ENCODE peak calls at places on chromosomes 13 and 19, in four cellular contexts. T is midbrain; R is left lung; X is activated T-cell treated with anti-CD3 and anti-CD28 coated beads, Interleukin-2, amount 50 U/mL, for 72 hours. F is an unnamed sample.

GRCh38 chr13:40447857-40448256 is 218.6 kb downstream of the FOXO1 start:
- DNase-seq in T (no peak), R (no peak), X (no peak), F (no peak)

GRCh38 chr19:1206733-1207301 is 1.2 kb downstream of the STK11 start:
- DNase-seq in T (no peak), R (no peak), X (peak; percentile 28), F (no peak)

GRCh38 chr19:48624791-48625723 is 5.8 kb downstream of the SPHK2 start:
- DNase-seq in T (no peak), R (no peak), X (no peak), F (no peak)

GRCh38 chr13:19864018-19864338 is 529 bp upstream of the ZMYM5 start:
- DNase-seq in T (peak; percentile 76), R (peak; percentile 84), X (peak; percentile 72), F (no peak)

GRCh38 chr13:21344662-21345176 is 114.4 kb downstream of the ZDHHC20 start:
- DNase-seq in T (no peak), R (no peak), X (peak; percentile 35), F (no peak)

GRCh38 chr19:3358919-3359849 is 7.2 kb upstream of the NFIC start:
- DNase-seq in T (peak; percentile 55), R (peak; percentile 69), X (peak; percentile 69), F (peak; percentile 79)

GRCh38 chr19:19591133-19591825 is 27.2 kb downstream of the PBX4 start:
- DNase-seq in T (no peak), R (peak; percentile 68), X (peak; percentile 77), F (peak; percentile 55)

GRCh38 chr19:11247391-11247790 is 8.0 kb downstream of the ANGPTL8 start:
- DNase-seq in T (no peak), R (no peak), X (no peak), F (no peak)

GRCh38 chr19:33988601-33989000 is 183.7 kb upstream of the LSM14A start:
- DNase-seq in T (no peak), R (no peak), X (no peak), F (no peak)

GRCh38 chr13:28324181-28324789 is 170.6 kb downstream of the FLT1 start:
- DNase-seq in T (peak; percentile 4), R (peak; percentile 47), X (peak; percentile 69), F (peak; percentile 86)

GRCh38 chr13:50072676-50073075 is 57.4 kb downstream of the KCNRG start:
- DNase-seq in T (no peak), R (no peak), X (no peak), F (no peak)

GRCh38 chr19:34667349-34668076 is 9.4 kb downstream of the SCGB2B2 start:
- DNase-seq in T (no peak), R (no peak), X (no peak), F (no peak)

GRCh38 chr13:42892760-42893159 is 99.3 kb downstream of the EPSTI1 start:
- DNase-seq in T (no peak), R (no peak), X (no peak), F (no peak)

GRCh38 chr19:10533656-10534386 is 9.9 kb upstream of the ATG4D start:
- DNase-seq in T (no peak), R (no peak), X (no peak), F (no peak)

GRCh38 chr13:43522788-43523187 is 264.0 kb downstream of the ENOX1 start:
- DNase-seq in T (no peak), R (no peak), X (no peak), F (no peak)

GRCh38 chr13:107370036-107370785 is 802.3 kb upstream of the ARGLU1 start:
- DNase-seq in T (no peak), R (no peak), X (no peak), F (no peak)

GRCh38 chr19:845707-846481 is 5.1 kb downstream of the PRTN3 start:
- DNase-seq in T (no peak), R (no peak), X (no peak), F (no peak)

GRCh38 chr19:28242317-28242927 is 970.5 kb downstream of the UQCRFS1 start:
- DNase-seq in T (peak; percentile 37), R (no peak), X (peak; percentile 28), F (peak; percentile 78)

GRCh38 chr13:46896346-46897138 is at the start of gene HTR2A:
- DNase-seq in T (no peak), R (no peak), X (no peak), F (no peak)

GRCh38 chr19:33406521-33407139 is 33.1 kb downstream of the CEBPG start:
- DNase-seq in T (peak; percentile 41), R (peak; percentile 74), X (peak; percentile 83), F (peak; percentile 96)

GRCh38 chr13:46389985-46390384 is 2.9 kb upstream of the RUBCNL start:
- DNase-seq in T (peak; percentile 95), R (no peak), X (peak; percentile 24), F (no peak)

GRCh38 chr13:35747594-35747993 is 271.1 kb upstream of the MAB21L1 start:
- DNase-seq in T (no peak), R (no peak), X (no peak), F (no peak)

GRCh38 chr13:103878891-103879605 is 812.8 kb upstream of the SLC10A2 start:
- DNase-seq in T (no peak), R (no peak), X (no peak), F (no peak)

GRCh38 chr19:41706741-41707501 is 1.5 kb upstream of the CEACAM5 start:
- DNase-seq in T (no peak), R (peak; percentile 64), X (peak; percentile 79), F (peak; percentile 74)

GRCh38 chr19:18604820-18605159 is 1.8 kb downstream of the CRLF1 start:
- DNase-seq in T (no peak), R (no peak), X (no peak), F (no peak)

GRCh38 chr19:16869331-16869972 is 19.3 kb upstream of the F2RL3 start:
- DNase-seq in T (no peak), R (no peak), X (no peak), F (no peak)

GRCh38 chr19:38949580-38950367 is 19.0 kb downstream of the MRPS12 start:
- DNase-seq in T (peak; percentile 79), R (peak; percentile 87), X (peak; percentile 92), F (peak; percentile 98)

GRCh38 chr13:74571811-74572210 is 437.6 kb upstream of the KLF12 start:
- DNase-seq in T (no peak), R (no peak), X (no peak), F (no peak)

GRCh38 chr19:55640043-55640576 is 692 bp upstream of the ZNF580 start:
- DNase-seq in T (peak; percentile 42), R (peak; percentile 77), X (peak; percentile 77), F (no peak)

GRCh38 chr19:48469056-48469881 is at the start of gene CYTH2:
- DNase-seq in T (peak; percentile 100), R (peak; percentile 100), X (peak; percentile 99), F (peak; percentile 90)

GRCh38 chr19:46970815-46971214 is 48.8 kb upstream of the NPAS1 start:
- DNase-seq in T (no peak), R (no peak), X (no peak), F (no peak)

GRCh38 chr13:61188057-61188456 is 227.6 kb downstream of the PCDH20 start:
- DNase-seq in T (no peak), R (no peak), X (no peak), F (no peak)

GRCh38 chr19:12792048-12792852 is 964 bp downstream of the JUNB start:
- DNase-seq in T (no peak), R (peak; percentile 79), X (peak; percentile 87), F (no peak)

GRCh38 chr19:42465827-42466280 is 23.1 kb upstream of the CXCL17 start:
- DNase-seq in T (no peak), R (no peak), X (no peak), F (no peak)

GRCh38 chr13:21228738-21229137 is 52.3 kb downstream of the MRPL57 start:
- DNase-seq in T (no peak), R (peak; percentile 46), X (no peak), F (no peak)